ENCODE peak calls at places on chromosome 10, in eight cellular contexts. Z is brain microvascular endothelial cell, Q is HepG2, E is PC-9, D is transverse colon, B is coronary artery, M is cardiac muscle cell, T is IMR-90. R is an unnamed sample.

GRCh38 chr10:72050873-72051272 is 37.5 kb downstream of the SPOCK2 start:
- DNase-seq in T (no peak), Q (no peak), E (no peak), D (no peak), M (no peak), Z (no peak), B (no peak), R (no peak)

GRCh38 chr10:109861051-109861450 is 62.3 kb downstream of the XPNPEP1 start:
- DNase-seq in T (no peak), D (no peak), Q (no peak), E (no peak), Z (no peak), B (no peak), M (no peak), R (no peak)

GRCh38 chr10:126955396-126955795 is 50.2 kb downstream of the DOCK1 start:
- DNase-seq in T (no peak), E (no peak), D (no peak), Q (no peak), M (no peak), B (no peak), Z (no peak), R (no peak)

GRCh38 chr10:64503429-64503828 is 982.2 kb downstream of the REEP3 start:
- DNase-seq in Q (no peak), T (no peak), E (no peak), M (no peak), B (no peak), Z (no peak), D (no peak), R (no peak)

GRCh38 chr10:82266438-82266837 is 391.4 kb downstream of the NRG3 start:
- DNase-seq in B (no peak), E (no peak), Q (no peak), M (peak), D (no peak), T (no peak), Z (peak), R (peak)

GRCh38 chr10:48289652-48290238 is 15.2 kb upstream of the FRMPD2 start:
- DNase-seq in D (peak), T (peak), Z (peak), E (peak), M (peak), Q (peak), B (no peak), R (peak)

GRCh38 chr10:35416628-35417625 is 80.6 kb downstream of the CCNY start:
- DNase-seq in E (no peak), Q (no peak), B (no peak), T (peak), Z (no peak), M (no peak), D (no peak), R (no peak)

GRCh38 chr10:15255961-15256360 is 87.5 kb upstream of the NMT2 start:
- DNase-seq in Q (no peak), T (no peak), D (no peak), M (no peak), E (no peak), B (no peak), Z (no peak), R (no peak)

GRCh38 chr10:61970182-61971015 is 68.9 kb downstream of the ARID5B start:
- DNase-seq in B (no peak), T (no peak), Q (peak), M (peak), E (no peak), D (no peak), Z (no peak), R (peak)

GRCh38 chr10:49096890-49097445 is 18.4 kb downstream of the VSTM4 start:
- DNase-seq in Z (no peak), M (no peak), Q (no peak), D (no peak), B (peak), T (no peak), E (no peak), R (no peak)

GRCh38 chr10:10661176-10661575 is 356.5 kb upstream of the CELF2 start:
- DNase-seq in Z (no peak), M (no peak), T (peak), B (no peak), E (no peak), D (no peak), Q (no peak), R (no peak)

GRCh38 chr10:99709480-99710229 is 22.3 kb downstream of the COX15 start:
- DNase-seq in E (no peak), Q (no peak), D (no peak), Z (peak), M (no peak), T (peak), B (no peak), R (no peak)

GRCh38 chr10:11525503-11525902 is 85.9 kb downstream of the USP6NL start:
- DNase-seq in Z (no peak), D (peak), T (peak), M (peak), E (no peak), B (peak), Q (no peak), R (peak)

GRCh38 chr10:104253106-104253505 is 1.6 kb upstream of the GSTO1 start:
- DNase-seq in E (no peak), M (no peak), Z (no peak), B (no peak), Q (peak), D (no peak), T (no peak), R (no peak)

GRCh38 chr10:128035557-128035973 is 90.7 kb downstream of the MKI67 start:
- DNase-seq in T (no peak), Z (peak), Q (no peak), D (peak), B (no peak), M (peak), E (no peak), R (peak)

GRCh38 chr10:13191362-13191761 is 30.0 kb downstream of the MCM10 start:
- DNase-seq in T (no peak), Z (no peak), E (no peak), D (no peak), M (no peak), B (no peak), Q (no peak), R (no peak)

GRCh38 chr10:13187135-13187534 is 25.8 kb downstream of the MCM10 start:
- DNase-seq in E (no peak), T (no peak), Z (no peak), M (no peak), Q (no peak), B (no peak), D (no peak), R (no peak)

GRCh38 chr10:13188593-13188992 is 27.2 kb downstream of the MCM10 start:
- DNase-seq in B (no peak), M (no peak), T (no peak), Z (no peak), D (no peak), Q (no peak), E (no peak), R (no peak)

GRCh38 chr10:13193637-13194036 is 32.3 kb downstream of the MCM10 start:
- DNase-seq in D (no peak), Q (no peak), Z (no peak), B (no peak), E (no peak), T (no peak), M (peak), R (peak)

DNA sequence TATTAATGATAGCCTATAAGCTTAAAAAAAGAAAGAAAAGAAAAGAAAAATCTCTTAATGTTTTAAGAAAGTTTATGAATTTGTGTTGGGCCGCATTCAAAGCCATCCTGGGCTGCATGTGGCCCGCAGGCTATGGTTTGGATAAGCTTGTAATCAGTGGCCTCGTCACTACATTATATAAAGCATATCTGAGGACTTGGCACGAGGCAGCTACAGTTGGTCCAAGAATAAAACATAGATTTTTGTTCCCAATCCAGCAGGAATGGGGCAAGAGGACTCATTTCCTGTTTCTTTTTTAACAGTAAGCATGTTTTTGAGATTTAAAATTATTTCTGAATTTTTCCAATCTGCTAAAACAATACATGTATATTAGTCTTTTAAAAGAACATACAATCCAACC is 28.6 kb downstream of the MCM10 start:
- DNase-seq in T (peak), D (no peak), B (no peak), E (no peak), Z (no peak), M (peak), Q (no peak), R (no peak)
- TF ChIP-seq CTCF in T (no peak), D (no peak), B (no peak), E (no peak), Z (no peak), M (no peak), Q (no peak), R (no peak)

DNA sequence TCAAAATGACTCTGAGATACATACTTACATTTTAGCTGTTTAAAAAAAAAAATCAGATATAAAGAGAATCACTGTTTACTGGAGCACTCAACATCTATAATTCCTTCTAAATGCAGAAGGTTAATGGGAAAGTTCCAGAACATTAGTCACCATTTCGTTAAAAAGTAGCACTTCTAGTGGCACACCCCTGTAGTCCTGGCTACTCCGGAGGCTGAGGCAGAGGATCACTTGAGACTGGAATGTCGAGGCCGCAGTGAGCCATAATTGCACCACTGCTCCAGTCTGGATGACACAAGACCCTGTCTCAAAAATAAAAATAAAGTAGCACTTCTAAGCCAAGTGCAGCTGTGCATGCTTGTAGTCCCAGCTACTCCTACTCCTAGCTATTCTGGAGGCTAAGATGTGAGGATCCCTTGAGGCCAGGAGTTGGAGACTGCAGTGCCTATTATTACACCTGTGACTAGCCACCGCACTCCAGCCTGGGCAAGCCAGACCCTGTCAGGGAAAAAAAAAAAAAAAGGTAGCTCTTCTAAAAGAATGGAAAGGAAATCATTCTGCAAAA is 2.2 kb downstream of the FGFBP3 start:
- DNase-seq in E (no peak), D (no peak), M (no peak), B (no peak), Z (no peak), Q (no peak), T (no peak), R (peak)
- H3K4me3 ChIP-seq in E (peak), D (no peak), M (peak), B (peak), Z (peak), Q (no peak), T (no peak), R (no peak)

GRCh38 chr10:121497513-121497912 is 100.7 kb downstream of the FGFR2 start:
- DNase-seq in Z (no peak), T (no peak), Q (no peak), E (no peak), B (no peak), D (peak), M (no peak), R (no peak)
- TF ChIP-seq CTCF in Z (no peak), T (no peak), Q (no peak), E (no peak), B (no peak), D (no peak), M (no peak), R (no peak)

DNA sequence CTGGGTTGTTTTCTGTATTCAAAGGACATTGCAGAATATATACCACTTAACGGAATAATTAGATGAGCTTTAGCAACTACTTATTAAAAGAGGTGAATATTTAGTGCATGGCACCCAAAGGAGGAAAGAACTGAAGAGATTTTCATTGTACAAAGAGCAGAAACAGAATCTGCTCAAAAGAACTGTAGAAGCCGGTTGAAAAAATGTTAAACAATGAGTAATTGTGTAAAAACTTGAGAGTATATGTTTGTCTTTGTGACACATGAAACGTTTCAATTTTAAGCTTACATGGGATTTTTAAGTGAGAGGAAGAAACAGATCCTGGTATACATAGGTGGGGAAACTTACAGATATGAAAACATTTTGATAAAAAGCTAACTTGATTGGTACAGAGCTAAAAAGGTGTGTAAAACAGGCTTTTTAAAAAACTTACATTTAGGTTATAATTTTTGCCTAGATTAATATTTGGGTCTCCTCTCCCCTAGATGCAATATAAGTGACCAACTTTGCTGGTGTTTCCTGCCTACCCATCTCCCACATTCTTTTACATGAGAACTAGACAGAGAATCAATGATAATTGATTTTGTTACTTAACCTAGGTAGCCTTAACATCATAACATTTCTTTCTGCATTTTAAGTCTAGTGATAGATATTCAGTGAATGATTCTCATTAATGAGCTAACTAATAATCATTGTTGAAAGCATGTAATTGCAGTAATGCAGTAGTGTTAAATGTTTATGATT is 6.8 kb downstream of the ARL5B start:
- DNase-seq in D (no peak), B (no peak), E (no peak), Z (no peak), Q (peak), T (peak), M (no peak), R (peak)
- H3K4me3 ChIP-seq in D (no peak), B (no peak), E (no peak), Z (no peak), Q (no peak), T (no peak), M (no peak), R (no peak)

GRCh38 chr10:31190488-31190887 is 128.5 kb upstream of the ZEB1 start:
- DNase-seq in D (no peak), Q (no peak), B (no peak), E (no peak), Z (no peak), M (no peak), T (no peak), R (no peak)
- TF ChIP-seq CTCF in D (no peak), Q (no peak), B (no peak), E (no peak), Z (no peak), M (no peak), T (no peak), R (no peak)

GRCh38 chr10:86955501-86956194 is 1.8 kb downstream of the MMRN2 start:
- DNase-seq in B (no peak), Z (no peak), M (no peak), T (no peak), D (no peak), E (no peak), Q (no peak), R (no peak)
- H3K4me3 ChIP-seq in B (peak), Z (no peak), M (no peak), T (no peak), D (no peak), E (no peak), Q (no peak), R (peak)

GRCh38 chr10:60298408-60299389 is 91.0 kb downstream of the ANK3 start:
- DNase-seq in Q (no peak), E (no peak), Z (no peak), T (no peak), B (no peak), M (no peak), D (no peak), R (no peak)

GRCh38 chr10:60303778-60304177 is 85.9 kb downstream of the ANK3 start:
- DNase-seq in T (no peak), Q (no peak), Z (no peak), B (no peak), E (no peak), D (no peak), M (no peak), R (no peak)

GRCh38 chr10:60296073-60296472 is 93.6 kb downstream of the ANK3 start:
- DNase-seq in D (no peak), E (no peak), B (no peak), Z (no peak), T (no peak), Q (no peak), M (no peak), R (no peak)

GRCh38 chr10:60299390-60299778 is 90.3 kb downstream of the ANK3 start:
- DNase-seq in T (no peak), Z (no peak), Q (no peak), D (no peak), M (no peak), E (no peak), B (no peak), R (no peak)

DNA sequence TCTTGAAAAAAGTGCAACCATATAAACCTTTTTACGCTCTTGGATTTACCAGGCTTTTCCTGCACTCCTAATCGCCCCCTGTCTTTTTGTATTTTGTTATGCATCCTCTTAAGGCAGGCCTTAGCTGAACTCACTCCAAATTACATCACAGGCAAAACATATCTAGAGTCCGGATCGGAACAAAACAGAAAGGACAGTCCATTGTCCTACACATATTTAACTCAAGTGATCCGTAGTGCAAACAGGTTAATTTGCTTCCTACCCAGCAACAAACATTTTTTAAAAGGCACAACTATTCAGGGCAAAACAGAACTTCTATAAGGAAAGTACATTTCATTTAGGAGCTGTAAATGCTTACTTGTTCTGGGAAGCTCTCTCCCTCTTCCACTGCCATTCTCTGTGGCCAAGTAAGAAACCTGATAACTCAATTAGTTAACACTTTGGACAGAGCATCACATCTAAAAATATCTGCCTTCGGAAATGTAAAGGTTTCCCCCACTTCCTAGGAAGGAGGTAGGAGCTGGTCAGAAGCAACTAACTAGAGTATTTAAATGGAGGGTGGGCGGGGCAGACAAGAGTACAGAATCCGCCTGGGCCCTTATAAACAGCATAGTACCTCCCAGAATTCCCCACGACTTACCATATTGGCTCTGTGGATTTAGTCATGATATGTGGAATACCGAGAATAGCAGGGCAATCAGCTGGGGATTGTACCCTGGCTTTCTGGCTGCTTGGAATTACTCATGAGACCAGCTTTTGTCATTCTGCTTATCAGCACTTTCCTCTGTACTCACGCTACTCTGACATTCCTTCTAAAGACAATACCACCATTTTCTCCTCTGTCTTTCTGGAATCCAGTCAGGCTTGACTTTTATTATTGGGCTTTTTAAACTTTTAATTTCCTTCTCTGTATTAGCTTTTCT is 89.5 kb downstream of the ANK3 start:
- DNase-seq in T (peak), E (no peak), Z (peak), Q (no peak), D (no peak), M (peak), B (peak), R (peak)
- TF ChIP-seq CTCF in T (no peak), E (no peak), Z (no peak), Q (no peak), D (no peak), M (peak), B (no peak), R (peak)

GRCh38 chr10:1561731-1562337 is 175.5 kb downstream of the ADARB2 start:
- DNase-seq in Q (no peak), B (no peak), T (no peak), M (no peak), Z (no peak), E (no peak), D (no peak), R (no peak)

GRCh38 chr10:1559311-1559710 is 178.0 kb downstream of the ADARB2 start:
- DNase-seq in B (no peak), D (no peak), Z (no peak), E (no peak), T (no peak), Q (no peak), M (no peak), R (no peak)

GRCh38 chr10:1563028-1563427 is 174.3 kb downstream of the ADARB2 start:
- DNase-seq in Z (no peak), E (no peak), T (no peak), D (no peak), Q (no peak), M (no peak), B (no peak), R (no peak)

GRCh38 chr10:1559731-1560130 is 177.6 kb downstream of the ADARB2 start:
- DNase-seq in T (no peak), Q (no peak), Z (no peak), M (no peak), B (no peak), D (no peak), E (no peak), R (no peak)

DNA sequence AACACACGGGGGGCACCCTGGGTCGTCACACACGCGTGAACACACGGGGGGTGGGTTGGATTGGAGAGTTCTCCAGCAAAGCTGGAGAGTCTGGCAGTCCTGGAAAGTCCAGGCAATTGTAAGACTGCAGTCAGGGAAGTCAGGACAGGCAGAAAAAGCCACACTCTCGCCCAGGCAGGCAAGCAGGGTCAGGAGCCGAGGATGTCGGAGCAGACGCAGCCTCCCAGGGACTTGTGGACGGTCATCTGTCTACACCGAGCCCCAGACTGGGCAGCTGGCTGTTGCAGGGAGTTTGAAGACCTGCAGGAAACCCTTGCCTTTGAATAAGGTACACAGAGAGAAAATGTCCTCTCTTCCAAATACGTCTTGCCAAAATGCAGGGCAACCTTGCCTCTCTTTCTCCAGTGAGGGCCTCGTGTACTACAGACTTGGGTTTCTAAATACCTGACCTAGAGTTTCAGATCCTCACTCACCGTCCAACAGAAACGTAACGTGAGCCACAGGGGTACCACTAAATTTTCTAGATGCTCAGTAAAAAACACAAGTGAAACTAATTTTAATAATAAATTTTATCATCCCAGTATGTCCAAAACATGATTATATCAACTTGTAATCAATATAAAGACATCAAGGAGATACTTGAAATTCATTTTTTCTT is 176.7 kb downstream of the ADARB2 start:
- DNase-seq in M (no peak), Z (no peak), Q (no peak), E (no peak), D (no peak), T (no peak), B (no peak), R (no peak)
- H3K4me3 ChIP-seq in M (no peak), Z (no peak), Q (no peak), E (no peak), D (no peak), T (no peak), B (no peak), R (no peak)

GRCh38 chr10:23438547-23439451 is at the start of gene OTUD1:
- DNase-seq in M (peak), B (peak), D (peak), E (peak), T (peak), Q (peak), Z (peak), R (peak)
- TF ChIP-seq CTCF in M (no peak), B (no peak), D (peak), E (no peak), T (peak), Q (no peak), Z (peak), R (no peak)